ENCODE peak calls at places on chromosomes 2 and 18, in four cellular contexts. D, Q, T and F are unnamed samples.
A peak's percentile ranks its signal among the peaks of the same experiment; 100 is the strongest.

GRCh38 chr2:5121106-5121505 is 571.1 kb upstream of the SOX11 start:
- DNase-seq in T (no peak), Q (no peak), D (no peak), F (no peak)

GRCh38 chr2:3631851-3632659 is 25.9 kb upstream of the ALLC start:
- DNase-seq in T (no peak), Q (no peak), D (no peak), F (no peak)

GRCh38 chr2:241067501-241068135 is 34.5 kb downstream of the MTERF4 start:
- DNase-seq in Q (no peak), T (no peak), D (no peak), F (no peak)

GRCh38 chr2:83115606-83116005 is 1343.5 kb downstream of the SUCLG1 start:
- DNase-seq in T (no peak), Q (no peak), D (no peak), F (no peak)

GRCh38 chr2:207625014-207625755 is at the start of gene METTL21A:
- DNase-seq in T (peak; percentile 88), Q (peak; percentile 77), D (peak; percentile 94), F (peak; percentile 87)

GRCh38 chr18:75198046-75198445 is 10.9 kb downstream of the PTGR3 start:
- DNase-seq in Q (no peak), T (no peak), D (no peak), F (no peak)

GRCh38 chr2:171958475-171958874 is 36.2 kb downstream of the HAT1 start:
- DNase-seq in D (no peak), Q (no peak), T (peak; percentile 81), F (no peak)

GRCh38 chr2:127270663-127271062 is 23.3 kb downstream of the ERCC3 start:
- DNase-seq in D (peak; percentile 18), T (no peak), Q (no peak), F (no peak)

GRCh38 chr2:28155627-28156026 is 237.0 kb upstream of the FOSL2 start:
- DNase-seq in T (no peak), Q (no peak), D (peak; percentile 10), F (no peak)

GRCh38 chr2:40128796-40129195 is 323.1 kb downstream of the SLC8A1 start:
- DNase-seq in D (no peak), Q (no peak), T (no peak), F (no peak)

GRCh38 chr2:180520816-180521595 is 459.4 kb upstream of the UBE2E3 start:
- DNase-seq in Q (no peak), T (peak; percentile 58), D (peak; percentile 15), F (no peak)

GRCh38 chr18:46406539-46406932 is 250.5 kb downstream of the LOXHD1 start:
- DNase-seq in T (no peak), Q (no peak), D (no peak), F (no peak)

GRCh38 chr2:116754371-116755101 is 1060.0 kb upstream of the DDX18 start:
- DNase-seq in T (no peak), D (no peak), Q (no peak), F (no peak)

GRCh38 chr2:165239230-165239629 is at the start of gene SCN2A:
- DNase-seq in D (peak; percentile 35), T (peak; percentile 65), Q (no peak), F (peak; percentile 72)

GRCh38 chr2:190948671-190949070 is 65.3 kb downstream of the STAT1 start:
- DNase-seq in T (peak; percentile 62), Q (no peak), D (peak; percentile 44), F (no peak)

GRCh38 chr2:52036036-52036435 is 1004.1 kb upstream of the NRXN1 start:
- DNase-seq in D (no peak), Q (no peak), T (no peak), F (no peak)

GRCh38 chr2:2505604-2506003 is 174.5 kb upstream of the MYT1L start:
- DNase-seq in D (no peak), T (no peak), Q (no peak), F (no peak)